ENCODE peak calls at places on chromosome 12, in nine cellular contexts. R is AG09309, L is progenitor cell of endocrine pancreas, H is neural progenitor cell, V is right atrium auricular region, Q is breast epithelium, F is IMR-90, A is dorsolateral prefrontal cortex, D is PC-9. Y is an unnamed sample.

GRCh38 chr12:123891516-123892179 is 81.0 kb downstream of the CCDC92 start:
- DNase-seq in F (no peak), Q (no peak), L (no peak), D (no peak), A (no peak), V (no peak), H (peak; percentile 15), R (no peak), Y (no peak)

GRCh38 chr12:124993568-124994434 is at the start of gene BRI3BP:
- DNase-seq in D (peak; percentile 75), V (no peak), A (peak; percentile 80), Q (no peak), R (no peak), F (peak; percentile 37), H (peak; percentile 70), L (peak; percentile 33), Y (no peak)

GRCh38 chr12:127640181-127640886 is 626.6 kb upstream of the TMEM132C start:
- DNase-seq in A (no peak), L (no peak), H (no peak), F (peak; percentile 57), D (no peak), Q (no peak), R (peak; percentile 76), V (peak; percentile 78), Y (no peak)

GRCh38 chr12:113022563-113023297 is 33.8 kb upstream of the DTX1 start:
- DNase-seq in H (no peak), V (no peak), F (no peak), R (no peak), L (no peak), Q (no peak), D (no peak), A (no peak), Y (no peak)

GRCh38 chr12:68617160-68617926 is 6.6 kb downstream of the RAP1B start:
- DNase-seq in Q (no peak), D (no peak), L (no peak), F (peak; percentile 74), R (peak; percentile 44), A (no peak), V (no peak), H (no peak), Y (peak; percentile 41)

GRCh38 chr12:45969084-45969483 is 21.3 kb downstream of the SCAF11 start:
- DNase-seq in V (no peak), L (no peak), Q (no peak), A (no peak), H (no peak), D (no peak), F (peak; percentile 68), R (no peak), Y (peak; percentile 31)

GRCh38 chr12:4992881-4993280 is 50.8 kb upstream of the KCNA5 start:
- DNase-seq in V (no peak), R (no peak), A (no peak), L (no peak), F (no peak), H (no peak), D (no peak), Q (no peak), Y (no peak)

GRCh38 chr12:64673490-64674169 is 63.3 kb downstream of the RASSF3 start:
- DNase-seq in R (no peak), A (no peak), V (no peak), L (no peak), H (peak; percentile 58), F (peak; percentile 19), D (no peak), Q (no peak), Y (no peak)

GRCh38 chr12:89261210-89261609 is 91.1 kb downstream of the DUSP6 start:
- DNase-seq in R (no peak), F (no peak), A (no peak), V (no peak), L (no peak), D (no peak), Q (no peak), H (no peak), Y (no peak)

GRCh38 chr12:7090222-7090998 is 1.8 kb downstream of the C1R start:
- DNase-seq in R (no peak), A (no peak), F (peak; percentile 55), H (peak; percentile 33), D (no peak), L (no peak), Q (no peak), V (no peak), Y (no peak)

GRCh38 chr12:93274937-93275336 is 102.8 kb upstream of the NUDT4 start:
- DNase-seq in H (no peak), A (no peak), R (no peak), Q (no peak), L (no peak), F (no peak), D (no peak), V (no peak), Y (no peak)

GRCh38 chr12:113390064-113391043 is 13.3 kb downstream of the SDS start:
- DNase-seq in F (no peak), H (no peak), Q (no peak), A (no peak), D (no peak), V (no peak), R (no peak), L (no peak), Y (no peak)

GRCh38 chr12:69484428-69484827 is 14.2 kb downstream of the FRS2 start:
- DNase-seq in F (no peak), H (no peak), R (no peak), A (no peak), Q (no peak), D (no peak), V (no peak), L (no peak), Y (no peak)

GRCh38 chr12:128801879-128802391 is 21.8 kb downstream of the SLC15A4 start:
- DNase-seq in H (no peak), D (no peak), Q (no peak), A (no peak), F (peak; percentile 78), R (no peak), L (no peak), V (no peak), Y (peak; percentile 45)

GRCh38 chr12:125183187-125184067 is 118.2 kb downstream of the AACS start:
- DNase-seq in F (peak; percentile 66), Q (peak; percentile 72), L (peak; percentile 79), A (peak; percentile 93), D (peak; percentile 74), H (peak; percentile 91), V (peak; percentile 69), R (peak; percentile 47), Y (peak; percentile 55)

GRCh38 chr12:130620281-130620680 is 95.8 kb downstream of the RIMBP2 start:
- DNase-seq in R (no peak), A (no peak), V (no peak), Q (no peak), L (no peak), F (no peak), H (no peak), D (no peak), Y (no peak)

GRCh38 chr12:47082963-47083621 is 3.3 kb upstream of the AMIGO2 start:
- DNase-seq in H (no peak), D (peak; percentile 35), F (peak; percentile 95), R (peak; percentile 95), V (no peak), Q (no peak), A (no peak), L (no peak), Y (peak; percentile 95)

GRCh38 chr12:62317017-62317416 is 56.8 kb downstream of the USP15 start:
- DNase-seq in L (no peak), R (no peak), F (no peak), D (no peak), Q (no peak), H (no peak), V (no peak), A (no peak), Y (no peak)

GRCh38 chr12:64720884-64721283 is 38.3 kb downstream of the GNS start:
- DNase-seq in L (no peak), Q (no peak), A (no peak), V (no peak), R (no peak), H (no peak), D (no peak), F (no peak), Y (no peak)

GRCh38 chr12:82625523-82625922 is 61.2 kb upstream of the TMTC2 start:
- DNase-seq in Q (no peak), D (no peak), H (peak; percentile 83), A (peak; percentile 67), R (no peak), F (no peak), L (no peak), V (no peak), Y (no peak)

GRCh38 chr12:132178801-132179401 is 34.6 kb downstream of the NOC4L start:
- DNase-seq in L (no peak), A (no peak), H (peak; percentile 31), Q (no peak), R (no peak), D (peak; percentile 48), V (no peak), F (no peak), Y (no peak)

GRCh38 chr12:115553622-115554021 is 723.9 kb downstream of the MED13L start:
- DNase-seq in F (no peak), A (no peak), H (no peak), V (no peak), Q (no peak), L (no peak), R (no peak), D (no peak), Y (no peak)

GRCh38 chr12:38776657-38777056 is 128.7 kb downstream of the CPNE8 start:
- DNase-seq in H (no peak), V (no peak), L (no peak), Q (no peak), A (no peak), F (no peak), D (no peak), R (no peak), Y (no peak)

GRCh38 chr12:122860052-122860853 is 25.0 kb downstream of the HIP1R start:
- DNase-seq in A (peak; percentile 88), L (peak; percentile 77), R (no peak), V (peak; percentile 88), Q (peak; percentile 92), D (peak; percentile 77), F (peak; percentile 75), H (peak; percentile 84), Y (peak; percentile 65)
- TF ChIP-seq CTCF in A (peak; percentile 95), L (peak; percentile 82), R (peak; percentile 92), V (peak; percentile 99), Q (peak; percentile 98), D (peak; percentile 93), F (peak; percentile 91), H (peak; percentile 95), Y (peak; percentile 96)

GRCh38 chr12:96698521-96698920 is 208.5 kb upstream of the NEDD1 start:
- DNase-seq in F (no peak), D (no peak), A (no peak), L (no peak), H (no peak), V (no peak), Q (no peak), R (no peak), Y (no peak)
- TF ChIP-seq CTCF in F (peak; percentile 17), D (peak; percentile 46), A (no peak), L (no peak), H (peak; percentile 19), V (no peak), Q (no peak), R (peak; percentile 55), Y (peak; percentile 68)

GRCh38 chr12:70692681-70693288 is 55.6 kb upstream of the PTPRB start:
- DNase-seq in R (peak; percentile 21), H (peak; percentile 7), L (no peak), A (no peak), F (peak; percentile 29), V (no peak), D (no peak), Q (no peak), Y (peak; percentile 41)
- TF ChIP-seq CTCF in R (peak; percentile 73), H (peak; percentile 53), L (peak; percentile 54), A (no peak), F (peak; percentile 51), V (peak; percentile 62), D (peak; percentile 66), Q (no peak), Y (peak; percentile 84)

GRCh38 chr12:108099085-108099484 is 30.0 kb upstream of the WSCD2 start:
- DNase-seq in Q (no peak), A (no peak), F (no peak), D (no peak), L (no peak), R (no peak), V (no peak), H (no peak), Y (no peak)
- TF ChIP-seq CTCF in Q (peak; percentile 49), A (no peak), F (no peak), D (no peak), L (no peak), R (peak; percentile 22), V (peak; percentile 44), H (peak; percentile 29), Y (no peak)